ENCODE peak calls at places on chromosome 14, in four cellular contexts. I is stomach, S is K562, N is HepG2. Q is an unnamed sample.

GRCh38 chr14:30450620-30451019 is 108.3 kb upstream of the G2E3 start:
- DNase-seq in I (no peak), S (no peak), N (no peak), Q (no peak)

GRCh38 chr14:29243355-29243754 is 476.8 kb downstream of the FOXG1 start:
- DNase-seq in N (no peak), S (no peak), I (no peak), Q (no peak)

GRCh38 chr14:22887260-22887989 is 4.4 kb downstream of the REM2 start:
- DNase-seq in I (peak), N (no peak), S (peak), Q (peak)

GRCh38 chr14:72939630-72940029 is 13.4 kb downstream of the DCAF4 start:
- DNase-seq in I (no peak), S (no peak), N (no peak), Q (no peak)

GRCh38 chr14:82621881-82622450 is 1088.3 kb upstream of the SEL1L start:
- DNase-seq in N (no peak), I (no peak), S (no peak), Q (no peak)

GRCh38 chr14:82872494-82872893 is 1338.8 kb upstream of the SEL1L start:
- DNase-seq in I (no peak), S (no peak), N (no peak), Q (no peak)

GRCh38 chr14:35261774-35262173 is 30.4 kb upstream of the PSMA6 start:
- DNase-seq in N (no peak), I (no peak), S (no peak), Q (no peak)

GRCh38 chr14:70680748-70681147 is 39.0 kb downstream of the TTC9 start:
- DNase-seq in N (no peak), S (no peak), I (no peak), Q (no peak)

GRCh38 chr14:97369901-97370300 is 572.7 kb downstream of the VRK1 start:
- DNase-seq in I (no peak), S (no peak), N (no peak), Q (no peak)

GRCh38 chr14:102085503-102085902 is 1.3 kb downstream of the HSP90AA1 start:
- DNase-seq in S (no peak), N (no peak), I (no peak), Q (no peak)

GRCh38 chr14:101219896-101220703 is 316.6 kb upstream of the RTL1 start:
- DNase-seq in S (no peak), I (peak), N (no peak), Q (no peak)

GRCh38 chr14:84209021-84209420 is 1320.9 kb upstream of the FLRT2 start:
- DNase-seq in S (no peak), I (no peak), N (no peak), Q (no peak)

GRCh38 chr14:93975791-93976476 is 436 bp downstream of the ASB2 start:
- DNase-seq in S (no peak), N (no peak), I (no peak), Q (no peak)

GRCh38 chr14:106491851-106492250 is 965.5 kb downstream of the TMEM121 start:
- DNase-seq in I (no peak), S (no peak), N (no peak), Q (no peak)

GRCh38 chr14:61556455-61556854 is 138.9 kb upstream of the HIF1A start:
- DNase-seq in I (no peak), S (no peak), N (peak), Q (no peak)

GRCh38 chr14:33110737-33111443 is 172.2 kb downstream of the NPAS3 start:
- DNase-seq in S (no peak), I (no peak), N (no peak), Q (no peak)

GRCh38 chr14:81625343-81625742 is 91.7 kb upstream of the SEL1L start:
- DNase-seq in I (no peak), S (no peak), N (peak), Q (no peak)

GRCh38 chr14:35386673-35387125 is 17.9 kb downstream of the NFKBIA start:
- DNase-seq in N (no peak), I (no peak), S (peak), Q (no peak)

GRCh38 chr14:90753456-90754005 is 62.7 kb downstream of the TTC7B start:
- DNase-seq in I (no peak), N (no peak), S (no peak), Q (no peak)

GRCh38 chr14:52848626-52849025 is 57.2 kb upstream of the GNPNAT1 start:
- DNase-seq in I (no peak), N (no peak), S (no peak), Q (no peak)

GRCh38 chr14:22871200-22871961 is at the start of gene LRP10:
- DNase-seq in I (peak), S (peak), N (peak), Q (peak)

GRCh38 chr14:24630872-24631477 is 3.0 kb downstream of the GZMB start:
- DNase-seq in I (peak), S (no peak), N (peak), Q (peak)

GRCh38 chr14:83940253-83940652 is 1589.7 kb upstream of the FLRT2 start:
- DNase-seq in N (no peak), S (no peak), I (no peak), Q (no peak)

GRCh38 chr14:77151918-77152588 is 10.5 kb upstream of the ZDHHC22 start:
- DNase-seq in S (peak), N (no peak), I (no peak), Q (no peak)

GRCh38 chr14:38070213-38070612 is 137.5 kb upstream of the SSTR1 start:
- DNase-seq in S (no peak), N (no peak), I (no peak), Q (no peak)

GRCh38 chr14:56581041-56581727 is 1.6 kb downstream of the TMEM260 start:
- DNase-seq in I (no peak), N (no peak), S (no peak), Q (no peak)

GRCh38 chr14:93085916-93086315 is 29.8 kb downstream of the ITPK1 start:
- DNase-seq in N (no peak), I (no peak), S (peak), Q (no peak)

GRCh38 chr14:36905272-36906046 is 243.8 kb downstream of the PAX9 start:
- DNase-seq in I (no peak), S (no peak), N (no peak), Q (no peak)

GRCh38 chr14:97380539-97380941 is 583.4 kb downstream of the VRK1 start:
- DNase-seq in S (no peak), I (no peak), N (no peak), Q (no peak)

GRCh38 chr14:73266317-73266716 is 29.0 kb downstream of the PAPLN start:
- DNase-seq in N (no peak), I (no peak), S (no peak), Q (no peak)

GRCh38 chr14:51616724-51617409 is 34.8 kb upstream of the FRMD6 start:
- DNase-seq in N (peak), S (no peak), I (peak), Q (no peak)
- H3K27ac ChIP-seq in N (no peak), S (no peak), I (no peak), Q (peak)

DNA sequence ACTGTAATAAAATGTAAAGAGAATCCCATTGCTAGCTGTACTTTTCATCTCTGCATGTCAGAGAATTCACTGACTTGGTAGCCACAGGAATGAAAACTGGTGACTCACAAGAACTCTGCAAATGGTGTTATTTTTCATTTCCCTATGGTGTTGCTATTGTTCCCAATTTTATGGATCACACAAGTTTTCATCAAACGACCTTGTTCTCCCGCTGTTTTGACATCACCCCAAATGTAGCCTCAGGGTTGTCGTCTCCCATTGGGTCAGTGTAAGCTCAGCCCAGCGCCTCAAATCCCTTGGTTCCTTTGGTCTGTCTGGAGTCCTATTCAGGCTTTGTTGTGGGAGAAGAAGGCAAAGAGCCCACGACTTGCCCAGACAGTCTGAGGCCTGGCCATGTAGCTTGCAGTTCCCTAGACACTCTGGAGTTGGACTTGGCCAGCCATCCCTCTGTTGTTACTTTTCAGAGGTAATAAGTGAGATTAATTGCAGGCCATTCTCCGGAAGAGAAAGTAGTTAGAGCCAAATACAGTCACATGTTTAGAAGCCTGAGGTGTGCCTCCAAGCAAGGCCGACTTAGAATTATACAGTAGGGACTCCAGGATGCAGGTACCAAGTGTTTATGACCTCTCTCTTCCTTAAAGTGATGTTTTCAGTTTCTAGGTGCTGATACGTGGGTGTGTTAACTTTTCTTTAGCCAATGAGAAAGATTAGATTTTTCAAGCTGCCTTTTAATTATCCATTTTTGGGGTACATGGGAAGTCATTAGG is 159.1 kb downstream of the TGFB3 start:
- DNase-seq in I (no peak), S (no peak), N (no peak), Q (no peak)
- H3K4me3 ChIP-seq in I (no peak), S (no peak), N (no peak), Q (no peak)

GRCh38 chr14:105010891-105011291 is 10.0 kb downstream of the CDCA4 start:
- DNase-seq in S (no peak), N (no peak), I (no peak), Q (no peak)
- TF ChIP-seq POLR2AphosphoS5 in S (no peak), N (no peak), I (peak), Q (no peak)

DNA sequence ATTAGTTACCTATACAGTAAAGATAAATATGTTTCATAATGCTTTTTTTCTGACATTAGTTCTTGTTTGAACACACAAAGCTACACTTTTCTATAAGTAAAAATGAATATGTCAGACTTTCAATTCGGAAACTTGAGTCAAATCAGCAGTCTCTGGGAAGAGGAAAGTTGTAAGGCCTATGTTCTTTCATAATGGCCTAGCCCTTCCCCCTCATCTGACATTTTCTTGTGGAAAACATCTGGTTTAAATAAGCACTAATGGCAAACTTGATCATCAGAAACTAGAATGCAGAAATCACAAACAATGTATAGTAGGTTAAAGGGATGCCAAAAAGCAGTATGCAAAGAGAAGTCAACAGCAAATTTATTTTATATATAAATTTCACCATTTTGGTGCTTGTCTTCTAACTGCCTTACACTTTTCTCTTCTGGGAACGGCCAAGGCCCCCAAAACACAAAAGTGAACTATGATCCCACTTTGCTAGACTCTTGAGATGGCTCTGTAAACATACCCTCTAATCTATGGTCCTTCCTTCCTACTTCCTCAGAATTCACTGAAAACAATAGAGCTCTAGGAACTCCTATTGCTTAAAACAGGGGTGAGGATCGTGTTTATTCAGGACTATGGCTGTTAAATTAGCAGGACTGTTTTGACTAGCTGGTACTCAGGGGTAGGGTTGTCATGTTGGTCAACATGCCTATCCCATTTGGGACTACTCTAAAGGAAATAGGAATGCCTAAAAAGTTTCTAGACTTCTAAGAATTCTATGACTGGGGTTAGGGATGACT is 444.2 kb downstream of the RAD51B start:
- DNase-seq in I (no peak), S (no peak), N (no peak), Q (no peak)
- H3K27ac ChIP-seq in I (no peak), S (no peak), N (no peak), Q (peak)

DNA sequence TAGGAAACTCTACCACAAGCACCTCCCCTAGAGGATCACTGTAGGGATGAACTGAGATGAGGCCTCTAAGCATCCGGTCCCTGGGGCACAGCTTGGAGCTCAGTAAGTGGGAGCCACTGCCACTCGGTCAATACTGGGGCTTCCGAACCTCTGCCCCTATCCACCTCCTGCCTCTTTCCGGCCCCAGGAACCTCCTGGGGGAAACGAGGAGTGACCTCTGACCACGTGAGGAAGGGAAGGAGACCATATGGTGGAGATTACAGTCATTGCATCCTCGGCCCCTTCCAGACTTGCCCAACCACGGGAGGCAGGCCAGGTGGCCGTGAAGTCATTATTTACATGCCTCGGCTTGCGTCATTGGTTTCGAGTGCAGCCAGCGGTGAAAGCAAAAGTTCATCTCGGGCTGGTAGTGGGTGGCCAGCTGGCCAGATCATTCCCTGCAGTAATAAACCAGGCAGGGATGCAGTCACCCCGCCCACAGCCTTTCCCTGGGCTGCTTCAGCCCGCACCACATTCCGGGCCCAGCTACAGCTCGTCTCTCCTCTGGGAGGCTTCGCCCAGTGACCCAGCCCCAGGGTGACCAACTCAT is 65.4 kb downstream of the C14orf132 start:
- DNase-seq in S (no peak), N (peak), I (peak), Q (peak)
- H3K4me3 ChIP-seq in S (no peak), N (no peak), I (no peak), Q (peak)

GRCh38 chr14:74905595-74906142 is 17.4 kb downstream of the RPS6KL1 start:
- DNase-seq in N (peak), I (peak), S (peak), Q (peak)

GRCh38 chr14:74907744-74908143 is 15.3 kb downstream of the RPS6KL1 start:
- DNase-seq in I (no peak), S (no peak), N (no peak), Q (no peak)

GRCh38 chr14:74902941-74903705 is 19.9 kb downstream of the RPS6KL1 start:
- DNase-seq in N (no peak), I (no peak), S (no peak), Q (no peak)

GRCh38 chr14:74906923-74907620 is 16.0 kb downstream of the RPS6KL1 start:
- DNase-seq in N (no peak), I (no peak), S (no peak), Q (no peak)

DNA sequence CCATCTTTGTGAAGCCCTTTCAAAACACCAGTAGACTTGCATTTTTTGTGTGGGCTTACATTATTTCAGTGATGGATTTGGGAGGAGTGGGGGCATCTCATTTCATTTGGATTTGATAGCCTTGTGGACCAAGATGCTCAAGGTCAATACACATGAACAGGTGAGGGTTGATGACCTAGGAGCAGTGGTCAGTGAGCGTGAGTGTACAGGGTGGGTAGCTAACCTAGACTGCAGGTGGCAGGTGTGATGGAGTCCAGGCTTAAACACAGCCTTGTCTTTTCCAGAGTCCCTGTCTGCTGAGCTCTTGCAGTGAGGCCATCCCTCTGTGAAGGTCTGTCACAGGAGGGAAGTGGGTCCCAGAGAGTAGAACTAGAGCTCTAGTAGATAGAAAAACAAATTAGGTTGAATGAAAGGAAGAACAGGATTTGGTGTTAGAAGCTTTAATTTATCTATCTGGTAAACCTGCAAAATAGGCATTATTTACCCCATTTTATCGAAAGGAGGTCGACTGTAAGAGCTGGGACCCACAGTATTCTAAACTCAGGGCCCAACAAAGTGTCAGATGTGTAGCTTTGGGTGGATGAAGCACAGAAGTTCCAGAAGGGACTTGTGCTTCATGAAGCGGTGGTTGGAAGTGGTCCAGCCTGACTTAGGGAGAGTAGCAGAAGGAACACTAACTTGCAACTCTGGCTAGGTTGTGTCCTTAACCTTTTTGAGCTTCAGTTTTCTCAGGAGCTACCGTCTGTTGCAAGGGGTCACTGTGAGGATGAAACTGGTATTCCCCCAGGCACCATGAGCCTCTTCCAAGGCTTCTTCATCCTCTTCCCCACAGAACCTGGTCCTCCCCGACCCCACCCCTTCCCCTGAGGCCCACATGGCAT is 18.2 kb downstream of the RPS6KL1 start:
- DNase-seq in S (no peak), N (no peak), I (no peak), Q (no peak)
- TF ChIP-seq POLR2AphosphoS5 in S (no peak), N (no peak), I (no peak), Q (no peak)